ENCODE peak calls at places on chromosomes 16 and 17, in ten cellular contexts. B is endodermal cell; D is OCI-LY7; C is effector memory CD4-positive, alpha-beta T cell; Z is small intestine; O is cardiac muscle cell; L is osteoblast; E is HAP-1; T is heart right ventricle; U is suprapubic skin. H is an unnamed sample.
A peak's percentile ranks its signal among the peaks of the same experiment; 100 is the strongest.

GRCh38 chr17:45316271-45317112 is at the start of gene MAP3K14:
- DNase-seq in L (peak; percentile 87), T (peak; percentile 60), U (peak; percentile 90), E (peak; percentile 24), Z (peak; percentile 63), D (peak; percentile 79), C (peak; percentile 48), B (peak; percentile 91), O (peak; percentile 86), H (peak; percentile 75)

GRCh38 chr17:50533720-50534148 is 1.2 kb downstream of the EPN3 start:
- DNase-seq in T (peak; percentile 61), C (no peak), L (peak; percentile 92), U (no peak), O (peak; percentile 54), Z (peak; percentile 94), B (peak; percentile 74), E (no peak), D (no peak), H (peak; percentile 97)

GRCh38 chr16:85307552-85308364 is 195.5 kb upstream of the CIBAR2 start:
- DNase-seq in L (no peak), O (no peak), C (no peak), D (no peak), B (no peak), U (no peak), Z (no peak), T (no peak), E (no peak), H (no peak)

GRCh38 chr17:72376486-72377345 is 255.9 kb downstream of the SOX9 start:
- DNase-seq in C (no peak), E (no peak), Z (no peak), D (no peak), U (no peak), T (no peak), O (no peak), B (no peak), L (peak; percentile 67), H (no peak)

GRCh38 chr16:54590836-54591235 is 304.2 kb upstream of the IRX3 start:
- DNase-seq in L (no peak), B (peak; percentile 31), O (no peak), C (no peak), U (no peak), E (no peak), Z (no peak), D (no peak), T (no peak), H (no peak)

GRCh38 chr17:17911003-17911613 is 61.1 kb downstream of the TOM1L2 start:
- DNase-seq in E (no peak), D (no peak), U (no peak), Z (no peak), C (no peak), L (peak; percentile 14), T (no peak), O (peak; percentile 44), B (peak; percentile 50), H (no peak)

GRCh38 chr17:74340470-74341023 is 14.5 kb downstream of the KIF19 start:
- DNase-seq in B (no peak), O (no peak), U (no peak), T (no peak), D (no peak), C (no peak), E (no peak), L (no peak), Z (peak; percentile 37), H (no peak)

GRCh38 chr17:2094891-2095535 is 40.1 kb downstream of the HIC1 start:
- DNase-seq in E (no peak), D (peak; percentile 27), B (peak; percentile 80), Z (peak; percentile 70), O (peak; percentile 67), U (peak; percentile 71), C (no peak), T (peak; percentile 73), L (peak; percentile 81), H (peak; percentile 88)

GRCh38 chr17:72743037-72743467 is 349.4 kb downstream of the SLC39A11 start:
- DNase-seq in B (peak; percentile 74), O (no peak), L (no peak), T (no peak), U (no peak), E (peak; percentile 21), C (no peak), D (no peak), Z (no peak), H (no peak)

GRCh38 chr16:3590736-3591435 is 13.7 kb upstream of the NLRC3 start:
- DNase-seq in U (no peak), Z (no peak), B (no peak), E (no peak), O (no peak), C (no peak), T (no peak), L (peak; percentile 85), D (no peak), H (no peak)

GRCh38 chr17:68533887-68534700 is 21.9 kb downstream of the PRKAR1A start:
- DNase-seq in O (no peak), B (no peak), T (no peak), C (no peak), Z (no peak), U (no peak), E (peak; percentile 22), L (no peak), D (peak; percentile 28), H (no peak)

GRCh38 chr16:89862732-89863131 is 10.7 kb upstream of the TCF25 start:
- DNase-seq in Z (no peak), D (no peak), T (no peak), E (no peak), L (peak; percentile 38), U (no peak), C (no peak), B (no peak), O (no peak), H (no peak)

GRCh38 chr16:89861648-89862047 is 11.7 kb upstream of the TCF25 start:
- DNase-seq in E (no peak), B (no peak), U (no peak), Z (no peak), C (no peak), D (no peak), O (no peak), L (peak; percentile 83), T (no peak), H (no peak)

GRCh38 chr16:89860747-89861304 is 12.6 kb upstream of the TCF25 start:
- DNase-seq in T (peak; percentile 49), U (no peak), C (peak; percentile 63), Z (peak; percentile 54), B (peak; percentile 95), L (peak; percentile 99), D (peak; percentile 77), E (peak; percentile 40), O (peak; percentile 56), H (peak; percentile 70)

GRCh38 chr16:89864421-89864820 is 9.0 kb upstream of the TCF25 start:
- DNase-seq in C (no peak), D (no peak), L (peak; percentile 56), T (no peak), Z (no peak), U (no peak), E (no peak), B (no peak), O (no peak), H (no peak)

DNA sequence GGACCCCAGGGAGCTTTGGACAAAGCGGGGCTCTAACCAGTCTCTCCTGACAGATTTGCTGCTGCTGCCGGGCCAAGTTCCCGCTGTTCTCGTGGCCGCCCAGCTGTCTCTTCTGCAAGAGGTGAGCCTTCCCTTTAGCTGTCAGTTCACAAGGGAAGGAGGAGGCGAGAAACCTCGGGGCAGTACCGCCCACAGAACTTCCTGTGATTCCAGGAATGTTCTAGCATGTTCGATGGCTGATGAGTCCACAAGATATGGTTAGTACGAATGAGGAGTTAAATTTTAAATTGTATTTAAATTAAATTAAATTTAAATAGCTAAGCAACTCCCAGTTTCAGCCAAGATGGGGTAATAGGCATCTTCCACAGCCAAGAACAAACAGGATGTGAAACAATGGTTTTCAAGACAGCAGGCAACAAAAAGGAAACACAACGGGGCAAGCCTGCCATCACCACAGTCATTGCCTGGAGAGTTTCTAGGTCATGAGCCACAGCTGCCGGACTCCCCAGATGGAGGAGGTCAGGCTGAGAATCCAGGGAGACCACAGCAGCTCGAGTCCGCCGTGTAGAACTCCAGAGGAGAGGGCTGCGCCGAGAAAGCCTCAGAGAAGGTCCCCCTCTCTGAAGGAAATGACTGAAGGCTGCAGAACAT is 9.5 kb upstream of the TCF25 start:
- DNase-seq in D (peak; percentile 71), L (peak; percentile 88), U (no peak), O (no peak), B (no peak), C (peak; percentile 7), Z (peak; percentile 24), E (no peak), T (peak; percentile 37), H (no peak)
- H3K4me3 ChIP-seq in D (peak overlapping the region; percentile 50), L (no peak overlapping the region), U (no peak overlapping the region), O (no peak overlapping the region), B (no peak overlapping the region), C (peak overlapping the region; percentile 31), Z (no peak overlapping the region), E (no peak overlapping the region), T (no peak overlapping the region), H (no peak overlapping the region)

DNA sequence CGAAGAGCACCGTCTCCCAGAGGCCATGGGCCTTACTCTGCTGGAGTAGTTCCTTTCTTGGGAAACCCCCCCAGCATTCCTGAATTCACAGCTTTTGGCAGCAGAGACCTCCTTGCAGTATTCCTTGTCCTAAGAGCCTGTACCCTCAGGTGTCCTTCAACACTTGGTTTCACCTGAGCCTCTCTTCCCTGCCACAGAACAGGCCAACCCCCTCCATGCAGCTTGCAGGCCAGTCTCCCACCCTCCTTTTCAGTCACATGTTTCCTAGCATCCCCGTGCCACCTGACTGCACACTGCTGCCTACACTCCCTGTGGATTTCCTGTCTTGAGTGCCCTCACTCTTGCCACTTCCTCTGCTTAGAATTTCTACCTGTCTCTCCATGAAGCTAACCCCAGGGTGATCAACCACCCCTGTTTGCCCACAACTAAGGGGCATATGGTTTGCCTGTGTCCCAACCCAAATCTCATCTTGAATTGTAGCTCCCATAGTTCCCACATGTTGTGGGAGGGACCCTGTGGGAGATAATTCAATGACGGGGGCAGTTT is 65.5 kb downstream of the DYNLRB2 start:
- DNase-seq in D (peak; percentile 1), B (no peak), Z (no peak), U (no peak), C (no peak), T (no peak), L (no peak), O (no peak), E (no peak), H (no peak)
- H3K36me3 ChIP-seq in D (no peaks in the 10 kb centered on the region), B (no peaks in the 10 kb centered on the region), Z (no peaks in the 10 kb centered on the region), U (no peaks in the 10 kb centered on the region), C (no peaks in the 10 kb centered on the region), T (no peaks in the 10 kb centered on the region), L (no peaks in the 10 kb centered on the region), O (no peaks in the 10 kb centered on the region), E (no peaks in the 10 kb centered on the region), H (peaks cover 27% of the 10 kb centered on the region)

GRCh38 chr16:79767597-79768280 is 167.2 kb upstream of the MAF start:
- DNase-seq in E (no peak), L (peak; percentile 58), D (no peak), C (no peak), T (no peak), B (peak; percentile 60), O (no peak), Z (peak; percentile 81), U (no peak), H (peak; percentile 40)
- H3K4me3 ChIP-seq in E (no peak overlapping the region), L (peak overlapping the region; percentile 71), D (no peak overlapping the region), C (peak overlapping the region; percentile 3), T (peak overlapping the region; percentile 41), B (no peak overlapping the region), O (no peak overlapping the region), Z (no peak overlapping the region), U (peak overlapping the region; percentile 31), H (peak overlapping the region; percentile 36)

DNA sequence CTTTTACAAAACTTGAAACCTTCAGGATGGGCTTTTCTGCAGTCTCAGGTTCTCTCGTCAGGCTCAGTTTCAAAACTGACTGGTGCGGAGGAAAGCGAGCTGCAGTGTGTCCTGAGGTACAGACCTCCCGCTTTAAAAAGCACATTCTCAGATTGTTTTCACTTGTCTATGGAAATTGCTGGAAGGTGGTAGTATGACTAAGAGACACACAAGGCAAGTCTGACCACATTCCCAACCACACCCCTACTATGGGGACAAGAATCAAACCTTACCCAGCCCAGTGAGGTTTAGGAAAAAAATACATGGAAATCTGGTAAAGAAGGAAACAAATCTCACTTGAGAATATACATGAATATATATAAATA is 18.2 kb downstream of the SRP68 start:
- DNase-seq in D (no peak), U (no peak), T (no peak), B (no peak), E (no peak), Z (no peak), L (peak; percentile 89), C (no peak), O (no peak), H (no peak)
- H3K36me3 ChIP-seq in D (peaks cover 94% of the 10 kb centered on the region), U (peaks cover 72% of the 10 kb centered on the region), T (peaks cover 13% of the 10 kb centered on the region), B (peaks cover 88% of the 10 kb centered on the region), E (peaks cover 68% of the 10 kb centered on the region), Z (peaks cover 22% of the 10 kb centered on the region), L (peaks cover 70% of the 10 kb centered on the region), C (peaks cover 78% of the 10 kb centered on the region), O (peaks cover 61% of the 10 kb centered on the region), H (peaks cover 100% of the 10 kb centered on the region)